ENCODE peak calls at places on chromosomes 6 and 20, in five cellular contexts. B is HepG2; L is central memory CD8-positive, alpha-beta T cell; Z is Right ventricle myocardium inferior; D is psoas muscle. E is an unnamed sample.

GRCh38 chr6:11810039-11810541 is 31.5 kb upstream of the ADTRP start:
- ATAC-seq in D (peak), B (no peak), L (no peak), Z (peak), E (no peak)

GRCh38 chr6:35011096-35012041 is 122.3 kb downstream of the ANKS1A start:
- ATAC-seq in L (no peak), D (peak), Z (no peak), B (no peak), E (no peak)

GRCh38 chr20:36035720-36036119 is 67.3 kb downstream of the CNBD2 start:
- ATAC-seq in D (no peak), B (no peak), L (no peak), Z (no peak), E (no peak)

GRCh38 chr6:138109042-138109997 is 2.1 kb upstream of the PERP start:
- ATAC-seq in L (peak), B (no peak), Z (no peak), D (peak), E (no peak)

GRCh38 chr6:166572370-166573261 is 13.9 kb downstream of the RAMACL start:
- ATAC-seq in L (no peak), D (no peak), Z (peak), B (peak), E (no peak)

GRCh38 chr20:47747663-47748031 is 37.6 kb downstream of the SULF2 start:
- ATAC-seq in Z (no peak), B (no peak), D (no peak), L (no peak), E (no peak)

GRCh38 chr6:169229611-169230321 is 23.9 kb downstream of the THBS2 start:
- ATAC-seq in Z (peak), B (no peak), D (peak), L (no peak), E (no peak)

GRCh38 chr6:117157448-117157847 is 107.9 kb upstream of the VGLL2 start:
- ATAC-seq in Z (peak), D (peak), B (no peak), L (no peak), E (no peak)

GRCh38 chr20:36366623-36367369 is 60.7 kb downstream of the DLGAP4 start:
- ATAC-seq in B (no peak), Z (no peak), L (no peak), D (no peak), E (no peak)

GRCh38 chr20:37193821-37194220 is 14.5 kb upstream of the MROH8 start:
- ATAC-seq in D (no peak), Z (no peak), L (no peak), B (no peak), E (no peak)

GRCh38 chr6:105892577-105893262 is 193.4 kb upstream of the PRDM1 start:
- ATAC-seq in B (no peak), Z (peak), D (no peak), L (no peak), E (peak)

GRCh38 chr20:50249447-50250388 is 59.1 kb downstream of the CEBPB start:
- ATAC-seq in B (no peak), L (no peak), D (no peak), Z (no peak), E (no peak)

GRCh38 chr6:2509746-2510145 is 241.0 kb downstream of the MYLK4 start:
- ATAC-seq in L (no peak), Z (no peak), B (no peak), D (no peak), E (no peak)

GRCh38 chr6:169861431-169862045 is 110.1 kb downstream of the ERMARD start:
- ATAC-seq in Z (no peak), B (no peak), D (no peak), L (no peak), E (no peak)

GRCh38 chr6:38497546-38497945 is 142.2 kb downstream of the BTBD9 start:
- ATAC-seq in L (no peak), B (no peak), D (no peak), Z (no peak), E (no peak)

GRCh38 chr6:121828567-121828966 is 393.1 kb downstream of the GJA1 start:
- ATAC-seq in D (no peak), L (no peak), Z (no peak), B (no peak), E (no peak)

GRCh38 chr6:112235956-112236355 is 18.4 kb downstream of the LAMA4 start:
- ATAC-seq in B (no peak), L (peak), D (peak), Z (no peak), E (peak)

GRCh38 chr6:29953001-29953436 is 10.7 kb downstream of the HLA-A start:
- ATAC-seq in L (no peak), D (peak), B (no peak), Z (peak), E (no peak)

GRCh38 chr6:4858194-4859028 is 82.2 kb downstream of the CDYL start:
- ATAC-seq in Z (no peak), D (peak), B (no peak), L (no peak), E (no peak)

GRCh38 chr20:38272398-38272797 is 11.9 kb upstream of the KIAA1755 start:
- ATAC-seq in D (no peak), L (no peak), Z (no peak), B (no peak), E (no peak)

GRCh38 chr6:10682319-10682988 is 12.0 kb downstream of the C6orf52 start:
- ATAC-seq in L (no peak), B (no peak), Z (no peak), D (no peak), E (no peak)

GRCh38 chr20:4699216-4699615 is 22.5 kb upstream of the PRND start:
- ATAC-seq in L (no peak), Z (no peak), B (no peak), D (no peak), E (no peak)

GRCh38 chr6:42963179-42963854 is 2.8 kb downstream of the GNMT start:
- ATAC-seq in B (no peak), D (no peak), Z (no peak), L (no peak), E (no peak)

GRCh38 chr6:107819976-107820551 is 4.0 kb downstream of the SCML4 start:
- ATAC-seq in B (no peak), L (no peak), Z (no peak), D (peak), E (no peak)

GRCh38 chr6:116229287-116229913 is 24.5 kb downstream of the TSPYL4 start:
- ATAC-seq in L (no peak), D (peak), B (no peak), Z (peak), E (no peak)

GRCh38 chr6:4153514-4153985 is 18.2 kb upstream of the ECI2 start:
- ATAC-seq in D (no peak), L (no peak), Z (no peak), B (no peak), E (no peak)

GRCh38 chr6:26270903-26271639 is 93.9 kb upstream of the BTN3A2 start:
- ATAC-seq in D (peak), Z (peak), B (no peak), L (peak), E (peak)

GRCh38 chr6:53858913-53859312 is 64.1 kb downstream of the LRRC1 start:
- ATAC-seq in B (no peak), L (no peak), D (no peak), Z (no peak), E (no peak)

GRCh38 chr20:2872304-2873009 is 824 bp upstream of the PTPRA start:
- ATAC-seq in D (peak), L (peak), Z (peak), B (peak), E (peak)

GRCh38 chr6:52890018-52890417 is 19.5 kb downstream of the GSTA3 start:
- ATAC-seq in L (no peak), Z (no peak), D (no peak), B (no peak), E (no peak)

GRCh38 chr6:129994410-129994809 is 24.0 kb upstream of the L3MBTL3 start:
- ATAC-seq in L (no peak), B (no peak), D (no peak), Z (no peak), E (peak)

GRCh38 chr20:38106461-38106860 is 58.6 kb downstream of the TGM2 start:
- ATAC-seq in Z (no peak), B (peak), L (no peak), D (no peak), E (no peak)

GRCh38 chr20:32325706-32326506 is 32.2 kb upstream of the ASXL1 start:
- ATAC-seq in Z (no peak), B (peak), D (peak), L (no peak), E (no peak)

GRCh38 chr20:62111148-62111547 is 11.1 kb upstream of the LSM14B start:
- ATAC-seq in B (no peak), D (no peak), L (no peak), Z (no peak), E (no peak)

E was measured in stimulated activated memory B cell treated with anti-CD40 and anti-IgM and Interleukin-4, amounts not matched to agents 10 μg/mL and 1 μg/mL and 100 μg/mL, for 72 hours.